ENCODE peak calls at places on chromosomes 3 and 15, in eight cellular contexts. Z is mucosa of descending colon, F is adrenal gland, Y is colonic mucosa, G is PC-3, T is neuronal stem cell, A is transverse colon, R is HCT116. D is an unnamed sample. For H3K4me1, the result is how much of the 10 kb centered on the place peaks cover.

GRCh38 chr3:8503871-8504610 is 2.4 kb downstream of the LMCD1 start:
- DNase-seq in Y (no peak), F (no peak), G (no peak), Z (no peak), A (no peak), T (no peak), R (no peak), D (no peak)

GRCh38 chr3:53941945-53942344 is 50.3 kb upstream of the SELENOK start:
- DNase-seq in A (no peak), F (no peak), G (no peak), Z (no peak), R (no peak), Y (no peak), T (no peak), D (no peak)

GRCh38 chr3:59930170-59930569 is 880.3 kb upstream of the CFAP20DC start:
- DNase-seq in R (no peak), G (no peak), T (no peak), Z (no peak), Y (no peak), A (no peak), F (no peak), D (no peak)

GRCh38 chr3:100954990-100955389 is 38.2 kb downstream of the ABI3BP start:
- DNase-seq in R (no peak), Y (peak), F (peak), T (no peak), Z (peak), A (peak), G (peak), D (no peak)

GRCh38 chr3:185264849-185265553 is 11.2 kb upstream of the EHHADH start:
- DNase-seq in R (no peak), A (no peak), Y (no peak), Z (no peak), F (no peak), G (no peak), T (no peak), D (no peak)

GRCh38 chr3:194879991-194880939 is 194.6 kb downstream of the FAM43A start:
- DNase-seq in R (no peak), F (peak), Z (no peak), A (peak), T (no peak), Y (no peak), G (peak), D (no peak)

GRCh38 chr15:25060472-25060803 is 105.7 kb downstream of the SNRPN start:
- DNase-seq in F (no peak), G (no peak), R (no peak), Z (no peak), A (no peak), Y (no peak), T (no peak), D (peak)

GRCh38 chr3:17384567-17385296 is 357.7 kb downstream of the TBC1D5 start:
- DNase-seq in G (no peak), Y (no peak), R (no peak), F (no peak), Z (no peak), T (no peak), A (no peak), D (no peak)

GRCh38 chr3:94069242-94069813 is 6.5 kb downstream of the NSUN3 start:
- DNase-seq in F (no peak), R (no peak), A (no peak), Y (no peak), Z (no peak), G (peak), T (no peak), D (peak)

GRCh38 chr3:142857056-142857455 is 31.8 kb downstream of the PCOLCE2 start:
- DNase-seq in F (peak), T (no peak), R (peak), Y (no peak), Z (peak), G (peak), A (peak), D (no peak)

GRCh38 chr15:64122936-64123351 is 27.2 kb downstream of the SNX1 start:
- DNase-seq in G (no peak), F (no peak), T (no peak), Z (no peak), R (no peak), Y (no peak), A (no peak), D (no peak)

GRCh38 chr15:80580107-80580506 is 115.0 kb upstream of the ABHD17C start:
- DNase-seq in T (no peak), Z (no peak), A (no peak), R (no peak), G (peak), F (no peak), Y (no peak), D (no peak)

GRCh38 chr3:181009225-181009624 is 19.7 kb upstream of the DNAJC19 start:
- DNase-seq in T (no peak), Z (no peak), A (no peak), F (no peak), R (no peak), G (no peak), Y (no peak), D (no peak)

GRCh38 chr3:195921334-195921771 is 13.0 kb upstream of the TNK2 start:
- DNase-seq in R (no peak), T (no peak), G (no peak), A (no peak), Z (no peak), F (no peak), Y (no peak), D (no peak)

GRCh38 chr3:138397983-138398382 is 36.4 kb upstream of the ESYT3 start:
- DNase-seq in R (no peak), T (no peak), G (peak), A (no peak), Z (no peak), F (peak), Y (no peak), D (no peak)

GRCh38 chr3:191388823-191389222 is 58.5 kb upstream of the UTS2B start:
- DNase-seq in Y (no peak), R (no peak), G (peak), F (no peak), Z (no peak), A (no peak), T (no peak), D (no peak)

GRCh38 chr3:192545346-192545745 is 182.0 kb downstream of the FGF12 start:
- DNase-seq in Y (no peak), F (no peak), A (no peak), Z (no peak), T (no peak), R (no peak), G (no peak), D (no peak)

GRCh38 chr3:157154563-157155333 is 5.2 kb downstream of the CCNL1 start:
- DNase-seq in Z (no peak), R (no peak), T (no peak), G (no peak), F (no peak), Y (no peak), A (no peak), D (no peak)

GRCh38 chr15:39124925-39125625 is 455.8 kb upstream of the THBS1 start:
- DNase-seq in F (no peak), Z (no peak), Y (no peak), R (no peak), T (no peak), A (no peak), G (peak), D (peak)

GRCh38 chr3:172607305-172608121 is 84.3 kb upstream of the TNFSF10 start:
- DNase-seq in G (peak), Z (no peak), A (no peak), F (no peak), Y (no peak), R (no peak), T (no peak), D (peak)

GRCh38 chr3:39376929-39377634 is 6.1 kb upstream of the SLC25A38 start:
- DNase-seq in R (no peak), G (no peak), T (no peak), Z (no peak), A (no peak), F (no peak), Y (no peak), D (no peak)

GRCh38 chr3:42749753-42750231 is 23.3 kb downstream of the CCDC13 start:
- DNase-seq in G (peak), Y (no peak), R (no peak), A (no peak), T (no peak), Z (no peak), F (peak), D (no peak)

GRCh38 chr3:113094514-113094913 is 103.7 kb downstream of the GTPBP8 start:
- DNase-seq in Z (no peak), A (no peak), Y (no peak), R (no peak), G (no peak), T (peak), F (no peak), D (no peak)

GRCh38 chr3:37974121-37974927 is 16.3 kb upstream of the VILL start:
- DNase-seq in R (peak), T (peak), G (peak), Y (peak), A (peak), F (peak), Z (peak), D (no peak)

GRCh38 chr3:133466531-133467386 is 66.9 kb downstream of the BFSP2 start:
- DNase-seq in G (no peak), Y (no peak), T (no peak), A (no peak), Z (no peak), F (peak), R (no peak), D (no peak)

GRCh38 chr3:102529452-102529851 is 94.6 kb downstream of the ZPLD1 start:
- DNase-seq in G (peak), Y (no peak), R (peak), F (no peak), T (no peak), A (no peak), Z (peak), D (no peak)

GRCh38 chr15:41921167-41921566 is 27.3 kb upstream of the SPTBN5 start:
- DNase-seq in Y (no peak), G (no peak), T (no peak), Z (no peak), R (no peak), A (no peak), F (no peak), D (peak)

GRCh38 chr15:41917767-41918430 is 24.0 kb upstream of the SPTBN5 start:
- DNase-seq in F (peak), Z (no peak), A (no peak), T (no peak), Y (no peak), R (peak), G (peak), D (peak)

GRCh38 chr15:41918506-41919126 is 24.8 kb upstream of the SPTBN5 start:
- DNase-seq in Z (no peak), Y (no peak), A (no peak), F (no peak), G (no peak), T (no peak), R (no peak), D (no peak)

GRCh38 chr15:41919954-41920538 is 26.2 kb upstream of the SPTBN5 start:
- DNase-seq in T (no peak), G (no peak), Y (peak), Z (no peak), A (no peak), R (no peak), F (no peak), D (peak)

DNA sequence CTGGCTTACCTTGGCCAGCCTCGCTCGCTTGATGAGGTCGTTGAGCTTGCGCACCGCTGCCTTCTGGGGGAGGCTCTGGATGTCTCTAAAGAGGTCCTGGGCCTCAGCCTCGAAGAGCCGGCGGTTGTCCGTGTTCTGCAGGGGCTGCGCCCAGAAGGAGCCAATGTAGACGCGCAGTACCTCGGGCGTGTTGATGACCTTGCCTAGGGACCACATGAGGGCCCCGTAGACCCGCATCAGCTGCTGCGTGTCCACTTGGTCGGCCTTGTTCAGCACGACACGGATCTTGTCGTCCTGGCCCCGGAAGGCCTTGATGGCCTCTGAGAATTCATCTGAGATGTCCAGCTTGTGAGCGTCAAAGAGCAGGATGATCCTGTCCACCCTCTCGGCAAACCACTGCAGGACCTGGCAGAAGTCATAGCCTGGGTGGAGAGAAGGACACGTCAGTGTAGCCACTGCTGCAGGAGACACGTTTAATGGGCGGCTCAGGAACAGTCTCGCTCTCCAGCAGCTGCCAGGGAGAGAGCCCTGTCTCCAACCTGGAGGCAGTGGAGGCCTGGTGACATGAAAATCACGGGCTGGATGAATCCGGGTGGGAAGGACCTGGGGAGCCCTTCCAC is 25.5 kb upstream of the SPTBN5 start:
- DNase-seq in R (no peak), A (no peak), Z (no peak), Y (no peak), G (no peak), T (no peak), F (no peak), D (no peak)
- H3K4me1 ChIP-seq in R (under half), A (under half), Z (under half), Y (under half), G (under half), T (under half), F (under half), D (half or more)

GRCh38 chr3:126999383-126999782 is 16.5 kb downstream of the PLXNA1 start:
- DNase-seq in T (no peak), A (no peak), R (no peak), Z (no peak), F (no peak), G (no peak), Y (no peak), D (no peak)
- H3K4me1 ChIP-seq in T (under half), A (under half), R (under half), Z (under half), F (under half), G (under half), Y (under half), D (under half)

DNA sequence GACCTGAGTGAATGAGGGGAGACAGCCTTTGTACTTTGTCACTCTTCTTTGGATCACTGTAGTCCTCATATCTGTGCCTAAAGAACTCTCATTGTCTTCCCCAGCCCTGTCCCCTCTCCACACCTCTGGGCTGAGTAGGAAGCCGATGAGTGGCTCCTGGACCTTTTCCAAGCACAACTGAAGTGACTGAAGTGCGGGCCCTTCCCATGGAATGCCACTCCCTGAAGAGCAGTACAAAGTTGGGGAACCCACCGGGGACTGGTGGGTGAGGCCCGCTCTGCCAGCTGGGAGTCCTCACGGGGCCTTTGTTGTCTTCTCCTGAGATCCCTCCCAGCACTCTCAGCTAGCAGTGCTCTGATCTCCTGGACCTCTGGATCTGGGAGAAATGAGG is 90.1 kb downstream of the AAGAB start:
- DNase-seq in Y (no peak), T (no peak), R (no peak), Z (no peak), G (no peak), A (no peak), F (no peak), D (no peak)
- H3K4me1 ChIP-seq in Y (under half), T (under half), R (under half), Z (under half), G (under half), A (under half), F (under half), D (under half)

GRCh38 chr3:52196977-52197376 is 983 bp upstream of the ALAS1 start:
- DNase-seq in Y (peak), R (no peak), Z (peak), A (peak), T (no peak), F (peak), G (peak), D (no peak)

GRCh38 chr3:52197499-52197841 is 490 bp upstream of the ALAS1 start:
- DNase-seq in R (no peak), A (no peak), Z (no peak), T (no peak), G (no peak), Y (no peak), F (no peak), D (no peak)

GRCh38 chr3:52195823-52196331 is 2.1 kb upstream of the ALAS1 start:
- DNase-seq in R (no peak), T (no peak), F (peak), Y (peak), A (peak), G (peak), Z (peak), D (no peak)

GRCh38 chr3:52198643-52199608 is 966 bp downstream of the ALAS1 start:
- DNase-seq in R (no peak), A (no peak), F (no peak), G (no peak), Y (no peak), Z (no peak), T (no peak), D (no peak)

DNA sequence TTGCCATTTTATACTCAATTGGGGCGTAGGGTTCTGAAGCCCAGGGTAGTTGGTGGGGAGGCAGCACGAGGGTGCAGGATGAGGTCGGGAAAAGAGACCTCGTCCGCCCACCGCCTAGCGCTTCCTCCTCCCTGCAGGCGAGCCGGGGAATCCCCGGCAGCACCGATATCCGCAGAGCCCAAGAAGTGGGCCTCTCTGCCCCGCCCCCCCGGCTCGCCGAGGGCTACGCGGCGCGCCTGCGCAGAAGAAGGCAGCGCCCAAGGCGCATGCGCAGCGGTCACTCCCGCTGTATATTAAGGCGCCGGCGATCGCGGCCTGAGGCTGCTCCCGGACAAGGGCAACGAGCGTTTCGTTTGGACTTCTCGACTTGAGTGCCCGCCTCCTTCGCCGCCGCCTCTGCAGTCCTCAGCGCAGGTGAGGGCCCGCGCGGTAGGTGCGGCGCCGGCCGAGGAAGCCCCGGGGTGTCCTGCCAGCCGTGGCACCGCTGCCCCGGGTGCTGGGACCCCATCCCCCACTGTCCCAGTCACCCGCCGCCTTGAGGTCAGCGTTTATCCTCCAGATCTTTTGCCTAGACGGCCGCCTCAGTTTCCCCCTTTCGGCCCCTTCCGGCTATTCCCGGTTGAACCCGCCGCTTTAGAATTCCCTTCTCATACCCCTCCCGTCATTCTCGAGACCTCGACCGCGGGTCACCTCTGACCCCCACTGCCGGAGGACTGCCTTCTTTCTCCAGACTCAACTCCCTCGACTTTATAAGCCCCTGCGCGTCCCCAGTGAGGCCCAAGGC is at the start of gene ALAS1:
- DNase-seq in Y (peak), A (peak), Z (peak), T (peak), R (peak), F (peak), G (peak), D (peak)
- H3K4me1 ChIP-seq in Y (under half), A (under half), Z (under half), T (under half), R (under half), F (half or more), G (under half), D (under half)

DNA sequence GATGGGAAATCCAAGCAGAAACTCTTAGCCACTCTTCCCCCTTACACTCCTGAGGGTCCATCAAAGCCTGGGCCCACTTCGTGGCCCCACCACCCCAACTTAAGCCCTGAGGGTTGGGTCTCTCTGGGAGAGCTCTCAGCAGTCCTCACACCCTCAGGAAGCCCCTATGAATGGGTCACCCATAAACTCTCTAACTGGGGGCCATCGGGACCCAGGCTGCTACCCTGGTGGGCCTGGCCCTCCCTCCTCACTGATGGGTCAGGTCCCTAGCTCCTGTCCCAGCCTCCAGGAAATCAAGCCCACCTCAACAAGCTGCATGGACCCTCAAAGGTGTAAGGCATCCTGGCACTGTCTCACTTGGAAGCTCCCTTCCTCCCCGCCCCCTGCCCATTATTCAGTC is 19.4 kb downstream of the SH2D7 start:
- DNase-seq in R (no peak), A (no peak), T (no peak), G (no peak), Z (no peak), F (no peak), Y (no peak), D (no peak)
- H3K4me1 ChIP-seq in R (under half), A (under half), T (under half), G (under half), Z (under half), F (under half), Y (under half), D (under half)

DNA sequence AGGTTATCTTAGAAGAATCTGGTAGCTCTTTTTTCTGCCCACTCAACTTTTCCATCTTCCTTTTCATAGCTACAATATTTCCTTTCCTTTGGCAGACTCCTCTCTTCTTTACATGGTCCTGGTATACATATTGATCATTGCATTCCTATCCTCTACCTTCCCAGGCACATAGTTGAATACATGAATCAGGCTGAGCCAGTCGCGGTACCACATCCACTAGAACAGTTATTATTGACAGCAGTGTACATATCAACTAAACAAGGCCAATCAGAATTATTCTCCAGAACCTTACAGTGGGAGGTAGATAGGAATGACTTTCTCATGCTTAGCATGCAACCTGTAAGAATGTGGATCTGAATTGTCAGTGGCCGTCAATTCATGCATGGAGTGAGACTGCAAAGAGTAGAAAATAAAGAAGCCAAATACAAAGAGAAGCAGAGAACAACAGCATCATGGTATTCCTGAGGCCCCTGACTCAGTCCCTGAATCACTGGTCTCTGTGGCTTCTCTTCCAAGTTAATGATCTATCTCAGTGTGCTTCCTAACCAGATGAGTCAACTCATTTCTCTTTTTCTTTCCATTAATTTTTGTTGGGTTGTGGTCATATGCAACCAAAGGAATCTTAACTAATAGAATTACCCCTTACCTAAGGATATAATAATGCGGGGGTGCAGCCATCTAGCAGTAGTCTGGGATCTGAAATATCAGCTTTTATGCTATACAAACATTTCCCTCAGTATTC is 60.9 kb upstream of the DCBLD2 start:
- DNase-seq in T (no peak), F (no peak), G (peak), R (peak), Y (no peak), A (no peak), Z (no peak), D (peak)
- H3K4me1 ChIP-seq in T (under half), F (under half), G (half or more), R (half or more), Y (under half), A (under half), Z (under half), D (under half)